ENCODE peak calls at places on chromosomes 5 and 9, in six cellular contexts. C is GM12878, A is HepG2, B is K562, X is H1, P is GM12891. R is an unnamed sample.

GRCh38 chr5:177390363-177391300 is 6.4 kb downstream of the SLC34A1 start:
- DNase-seq in C (peak; percentile 74), A (peak; percentile 79), B (peak; percentile 92), X (peak; percentile 95), P (peak; percentile 88), R (peak; percentile 93)

GRCh38 chr5:75648712-75649111 is 37.5 kb downstream of the ANKDD1B start:
- DNase-seq in C (peak; percentile 36), A (peak; percentile 38), B (peak; percentile 22), X (no peak), P (peak; percentile 12), R (peak; percentile 27)

GRCh38 chr5:94361161-94361560 is 257.2 kb downstream of the KIAA0825 start:
- DNase-seq in C (no peak), A (no peak), B (no peak), X (no peak), P (no peak), R (no peak)

GRCh38 chr9:108182950-108183381 is 672.8 kb downstream of the ACTL7B start:
- DNase-seq in C (peak; percentile 40), A (no peak), B (no peak), X (no peak), P (peak; percentile 5), R (peak; percentile 4)

GRCh38 chr5:1297243-1297642 is 2.4 kb upstream of the TERT start:
- DNase-seq in C (no peak), A (no peak), B (no peak), X (no peak), P (no peak), R (peak; percentile 1)

GRCh38 chr9:108854094-108854493 is 1.7 kb downstream of the ACTL7B start:
- DNase-seq in C (no peak), A (no peak), B (peak; percentile 64), X (no peak), P (no peak), R (no peak)

GRCh38 chr5:91245871-91246270 is 137.2 kb downstream of the ARRDC3 start:
- DNase-seq in C (no peak), A (no peak), B (no peak), X (no peak), P (no peak), R (no peak)

GRCh38 chr5:127959152-127959764 is 124.3 kb upstream of the SLC12A2 start:
- DNase-seq in C (no peak), A (peak; percentile 59), B (peak; percentile 8), X (no peak), P (no peak), R (no peak)

GRCh38 chr9:134619456-134619982 is 22.1 kb upstream of the COL5A1 start:
- DNase-seq in C (no peak), A (no peak), B (no peak), X (peak; percentile 11), P (no peak), R (no peak)

GRCh38 chr5:74408150-74409043 is 232.1 kb downstream of the ENC1 start:
- DNase-seq in C (no peak), A (peak; percentile 96), B (no peak), X (no peak), P (no peak), R (no peak)

GRCh38 chr5:180100621-180101450 is 29.3 kb upstream of the RNF130 start:
- DNase-seq in C (no peak), A (no peak), B (no peak), X (peak; percentile 41), P (no peak), R (no peak)

GRCh38 chr5:137708796-137709559 is 26.9 kb downstream of the KLHL3 start:
- DNase-seq in C (no peak), A (no peak), B (no peak), X (no peak), P (no peak), R (no peak)

GRCh38 chr5:39262981-39263380 is 43.6 kb upstream of the FYB1 start:
- DNase-seq in C (no peak), A (no peak), B (no peak), X (no peak), P (no peak), R (no peak)

GRCh38 chr5:42360061-42360460 is 63.2 kb upstream of the GHR start:
- DNase-seq in C (no peak), A (no peak), B (no peak), X (no peak), P (no peak), R (no peak)

GRCh38 chr9:76700916-76701315 is 63.3 kb upstream of the PCA3 start:
- DNase-seq in C (no peak), A (no peak), B (no peak), X (no peak), P (no peak), R (no peak)

GRCh38 chr9:76699966-76700365 is 64.3 kb upstream of the PCA3 start:
- DNase-seq in C (no peak), A (no peak), B (no peak), X (no peak), P (no peak), R (no peak)

GRCh38 chr9:76697554-76697953 is 66.7 kb upstream of the PCA3 start:
- DNase-seq in C (no peak), A (no peak), B (no peak), X (no peak), P (no peak), R (no peak)

GRCh38 chr9:76701441-76702031 is 62.7 kb upstream of the PCA3 start:
- DNase-seq in C (no peak), A (no peak), B (no peak), X (no peak), P (no peak), R (no peak)

GRCh38 chr9:76697110-76697509 is 67.1 kb upstream of the PCA3 start:
- DNase-seq in C (no peak), A (no peak), B (no peak), X (no peak), P (no peak), R (no peak)
- TF ChIP-seq POLR2A in C (no peak), A (no peak), B (no peak), X (no peak), P (no peak), R (no peak)

DNA sequence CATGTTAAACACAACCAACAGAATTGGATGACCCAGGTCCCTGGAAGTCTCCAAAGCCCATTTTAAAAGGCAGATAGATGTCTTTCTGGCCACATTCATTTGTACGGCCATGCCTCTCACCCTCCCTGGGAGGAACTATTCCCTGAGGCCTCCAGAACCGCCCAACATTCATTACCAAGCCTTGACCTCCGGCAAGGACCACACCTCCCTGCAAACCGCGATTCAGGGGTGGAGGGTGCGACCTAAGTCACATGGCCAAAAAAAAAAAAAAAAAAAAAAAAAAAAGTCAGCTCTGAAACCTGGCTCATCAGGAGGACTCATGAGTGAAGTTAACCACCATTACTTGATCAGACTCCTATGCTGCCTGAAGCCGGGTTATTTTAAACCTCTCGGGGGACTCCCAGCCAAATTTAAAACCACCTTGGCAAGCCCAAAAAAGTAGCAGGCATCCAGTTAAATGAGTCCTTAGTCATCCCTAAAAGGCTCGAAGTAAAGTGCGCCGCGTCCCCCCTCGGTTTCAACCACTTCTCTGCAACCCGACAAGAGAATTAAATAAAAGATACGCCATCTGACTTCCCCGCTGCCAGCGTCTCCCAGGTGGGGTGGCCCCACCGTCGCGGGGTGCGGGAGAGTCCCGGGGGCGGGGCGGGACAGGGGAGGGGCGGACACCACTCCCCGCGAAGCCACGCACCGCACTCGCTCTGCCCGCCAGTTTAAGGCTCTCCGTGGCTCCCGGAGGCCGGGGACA is 2.4 kb downstream of the KLF9 start:
- DNase-seq in C (peak; percentile 51), A (peak; percentile 81), B (peak; percentile 81), X (peak; percentile 52), P (peak; percentile 31), R (peak; percentile 33)
- TF ChIP-seq POLR2AphosphoS5 in C (no peak), A (no peak), B (no peak), X (no peak), P (no peak), R (no peak)

GRCh38 chr5:143168171-143168681 is 235.3 kb downstream of the NR3C1 start:
- DNase-seq in C (no peak), A (no peak), B (no peak), X (no peak), P (no peak), R (no peak)

GRCh38 chr5:143164557-143164956 is 238.9 kb downstream of the NR3C1 start:
- DNase-seq in C (no peak), A (no peak), B (no peak), X (no peak), P (no peak), R (no peak)

GRCh38 chr5:143165049-143165448 is 238.4 kb downstream of the NR3C1 start:
- DNase-seq in C (no peak), A (no peak), B (no peak), X (no peak), P (no peak), R (no peak)

GRCh38 chr5:143166080-143166479 is 237.4 kb downstream of the NR3C1 start:
- DNase-seq in C (no peak), A (no peak), B (no peak), X (no peak), P (no peak), R (no peak)

DNA sequence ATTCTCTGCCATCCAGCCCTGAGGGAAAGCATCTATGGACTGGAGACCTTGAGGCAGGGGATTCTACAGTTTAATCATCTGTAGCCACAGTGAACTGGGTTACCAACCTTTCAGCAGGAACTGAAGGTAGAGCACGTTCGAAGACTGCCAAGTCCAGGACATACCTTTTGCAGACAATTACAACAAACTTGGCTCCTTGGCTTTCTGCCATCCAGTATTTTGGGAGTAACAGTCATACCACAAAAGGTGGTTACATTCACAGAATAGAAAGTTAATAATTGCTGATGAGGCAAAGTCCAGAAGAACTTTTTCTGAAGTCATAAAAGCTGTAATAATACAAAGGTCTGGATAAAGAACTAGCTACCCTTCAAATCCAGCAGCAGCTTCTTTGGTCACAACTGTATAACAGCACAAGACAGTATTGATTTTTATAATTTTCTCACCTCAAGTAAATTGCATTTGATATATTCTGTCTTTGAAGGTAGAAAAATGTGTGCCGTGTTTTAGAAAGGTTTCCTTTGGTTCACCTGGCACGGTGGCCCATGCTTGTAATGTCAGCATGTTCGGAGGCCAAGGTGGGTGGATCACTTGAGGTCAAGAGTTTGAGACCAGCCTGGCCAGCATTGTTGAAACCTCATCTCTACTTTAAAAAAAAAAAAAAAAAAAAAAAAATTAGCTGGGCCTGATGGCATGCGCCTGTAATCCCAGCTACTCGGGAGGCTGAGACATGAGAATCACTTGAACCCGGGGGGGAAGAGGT is 236.6 kb downstream of the NR3C1 start:
- DNase-seq in C (peak; percentile 63), A (peak; percentile 81), B (no peak), X (no peak), P (no peak), R (no peak)
- TF ChIP-seq TAF1 in C (no peak), A (no peak), B (no peak), X (no peak), P (no peak), R (no peak)

GRCh38 chr9:94256007-94256406 is 3.1 kb upstream of the ZNF169 start:
- DNase-seq in C (no peak), A (no peak), B (no peak), X (no peak), P (no peak), R (no peak)

DNA sequence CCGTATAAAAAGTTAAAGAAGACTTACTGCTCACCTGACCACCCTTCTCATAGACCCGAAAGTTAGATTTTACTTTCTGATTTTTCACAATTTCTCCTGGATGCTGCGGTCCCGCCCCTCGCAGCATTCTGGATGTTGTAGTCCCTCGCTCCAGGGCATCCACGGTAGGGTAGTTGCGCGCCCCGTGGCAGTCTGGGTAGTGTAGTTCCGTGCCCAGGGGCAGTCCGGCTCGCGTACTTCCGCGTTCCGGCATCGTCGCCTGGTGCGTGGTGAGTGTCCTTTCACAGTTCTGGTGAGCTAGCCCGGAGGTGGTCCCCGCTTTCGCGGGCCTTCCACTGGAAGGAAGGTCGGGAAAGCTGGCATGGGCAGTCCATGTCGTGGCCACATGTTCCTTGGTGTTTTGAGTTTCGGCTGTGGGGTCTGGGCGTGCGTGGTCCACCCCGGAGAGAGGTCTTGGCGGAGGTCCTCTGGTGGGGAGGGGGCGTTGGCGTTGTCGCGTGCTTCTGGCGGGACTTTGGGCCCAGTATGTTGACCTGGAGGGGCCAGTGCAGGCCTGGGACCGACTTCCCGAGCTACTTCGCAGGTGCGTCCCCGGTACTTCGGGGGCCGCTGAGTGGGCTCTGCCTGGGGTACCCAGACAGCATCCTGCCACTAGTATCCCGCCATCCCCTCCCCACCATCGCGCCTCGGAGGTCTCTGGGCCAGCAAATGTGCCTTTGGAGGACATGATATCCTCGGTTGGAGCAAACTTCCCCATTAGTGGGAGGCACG is at the start of gene ZNF169:
- DNase-seq in C (peak; percentile 53), A (peak; percentile 81), B (peak; percentile 91), X (peak; percentile 90), P (peak; percentile 95), R (peak; percentile 92)
- TF ChIP-seq POLR2A in C (peak; percentile 90), A (peak; percentile 90), B (peak; percentile 84), X (peak; percentile 76), P (peak; percentile 85), R (peak; percentile 79)